ENCODE peak calls at places on chromosomes 13 and 19, in ten cellular contexts. One of them, this sample, is unnamed.

GRCh38 chr19:9009935-9010651 is at the start of gene MUC16:
- DNase-seq in WTC11: no peak
- DNase-seq in activated CD8-positive, alpha-beta T cell treated with anti-CD3 and anti-CD28 coated beads for 36 hours: no peak
- DNase-seq in NCI-H1930: no peak
- DNase-seq in IMR-90: no peak
- DNase-seq in progenitor cell of endocrine pancreas: no peak
- DNase-seq in stimulated activated CD4-positive, alpha-beta T cell treated with anti-CD3 and anti-CD28 coated beads, Interleukin-1b, Interleukin-23, amount 100 ng/mL, for 24 hours: no peak
- DNase-seq in effector memory CD4-positive, alpha-beta T cell: no peak
- DNase-seq in iris pigment epithelial cell: no peak
- DNase-seq in breast epithelium: no peak
- DNase-seq in this sample: peak

GRCh38 chr13:74134777-74135305 is 637 bp upstream of the KLF12 start:
- DNase-seq in WTC11: peak
- DNase-seq in activated CD8-positive, alpha-beta T cell treated with anti-CD3 and anti-CD28 coated beads for 36 hours: peak
- DNase-seq in NCI-H1930: peak
- DNase-seq in IMR-90: no peak
- DNase-seq in progenitor cell of endocrine pancreas: peak
- DNase-seq in stimulated activated CD4-positive, alpha-beta T cell treated with anti-CD3 and anti-CD28 coated beads, Interleukin-1b, Interleukin-23, amount 100 ng/mL, for 24 hours: peak
- DNase-seq in effector memory CD4-positive, alpha-beta T cell: peak
- DNase-seq in iris pigment epithelial cell: no peak
- DNase-seq in breast epithelium: peak
- DNase-seq in this sample: no peak

GRCh38 chr13:35994131-35994966 is 136.8 kb downstream of the DCLK1 start:
- DNase-seq in WTC11: no peak
- DNase-seq in activated CD8-positive, alpha-beta T cell treated with anti-CD3 and anti-CD28 coated beads for 36 hours: no peak
- DNase-seq in NCI-H1930: peak
- DNase-seq in IMR-90: peak
- DNase-seq in progenitor cell of endocrine pancreas: no peak
- DNase-seq in stimulated activated CD4-positive, alpha-beta T cell treated with anti-CD3 and anti-CD28 coated beads, Interleukin-1b, Interleukin-23, amount 100 ng/mL, for 24 hours: no peak
- DNase-seq in effector memory CD4-positive, alpha-beta T cell: no peak
- DNase-seq in iris pigment epithelial cell: peak
- DNase-seq in breast epithelium: no peak
- DNase-seq in this sample: no peak

GRCh38 chr13:112764028-112764427 is 74.2 kb downstream of the ATP11A start:
- DNase-seq in WTC11: no peak
- DNase-seq in activated CD8-positive, alpha-beta T cell treated with anti-CD3 and anti-CD28 coated beads for 36 hours: no peak
- DNase-seq in NCI-H1930: no peak
- DNase-seq in IMR-90: no peak
- DNase-seq in progenitor cell of endocrine pancreas: no peak
- DNase-seq in stimulated activated CD4-positive, alpha-beta T cell treated with anti-CD3 and anti-CD28 coated beads, Interleukin-1b, Interleukin-23, amount 100 ng/mL, for 24 hours: no peak
- DNase-seq in effector memory CD4-positive, alpha-beta T cell: no peak
- DNase-seq in iris pigment epithelial cell: no peak
- DNase-seq in breast epithelium: no peak
- DNase-seq in this sample: no peak

GRCh38 chr19:28307460-28307859 is 905.5 kb downstream of the UQCRFS1 start:
- DNase-seq in WTC11: no peak
- DNase-seq in activated CD8-positive, alpha-beta T cell treated with anti-CD3 and anti-CD28 coated beads for 36 hours: no peak
- DNase-seq in NCI-H1930: no peak
- DNase-seq in IMR-90: no peak
- DNase-seq in progenitor cell of endocrine pancreas: no peak
- DNase-seq in stimulated activated CD4-positive, alpha-beta T cell treated with anti-CD3 and anti-CD28 coated beads, Interleukin-1b, Interleukin-23, amount 100 ng/mL, for 24 hours: no peak
- DNase-seq in effector memory CD4-positive, alpha-beta T cell: no peak
- DNase-seq in iris pigment epithelial cell: no peak
- DNase-seq in breast epithelium: no peak
- DNase-seq in this sample: no peak

GRCh38 chr13:44474122-44474910 is 100.7 kb downstream of the SERP2 start:
- DNase-seq in WTC11: no peak
- DNase-seq in activated CD8-positive, alpha-beta T cell treated with anti-CD3 and anti-CD28 coated beads for 36 hours: no peak
- DNase-seq in NCI-H1930: no peak
- DNase-seq in IMR-90: peak
- DNase-seq in progenitor cell of endocrine pancreas: no peak
- DNase-seq in stimulated activated CD4-positive, alpha-beta T cell treated with anti-CD3 and anti-CD28 coated beads, Interleukin-1b, Interleukin-23, amount 100 ng/mL, for 24 hours: no peak
- DNase-seq in effector memory CD4-positive, alpha-beta T cell: no peak
- DNase-seq in iris pigment epithelial cell: no peak
- DNase-seq in breast epithelium: no peak
- DNase-seq in this sample: no peak

GRCh38 chr19:40400521-40400920 is 10.5 kb upstream of the HIPK4 start:
- DNase-seq in WTC11: no peak
- DNase-seq in activated CD8-positive, alpha-beta T cell treated with anti-CD3 and anti-CD28 coated beads for 36 hours: no peak
- DNase-seq in NCI-H1930: no peak
- DNase-seq in IMR-90: no peak
- DNase-seq in progenitor cell of endocrine pancreas: no peak
- DNase-seq in stimulated activated CD4-positive, alpha-beta T cell treated with anti-CD3 and anti-CD28 coated beads, Interleukin-1b, Interleukin-23, amount 100 ng/mL, for 24 hours: no peak
- DNase-seq in effector memory CD4-positive, alpha-beta T cell: no peak
- DNase-seq in iris pigment epithelial cell: no peak
- DNase-seq in breast epithelium: no peak
- DNase-seq in this sample: no peak

GRCh38 chr19:45096700-45097099 is 3.7 kb downstream of the PPP1R37 start:
- DNase-seq in WTC11: no peak
- DNase-seq in activated CD8-positive, alpha-beta T cell treated with anti-CD3 and anti-CD28 coated beads for 36 hours: no peak
- DNase-seq in NCI-H1930: no peak
- DNase-seq in IMR-90: no peak
- DNase-seq in progenitor cell of endocrine pancreas: no peak
- DNase-seq in stimulated activated CD4-positive, alpha-beta T cell treated with anti-CD3 and anti-CD28 coated beads, Interleukin-1b, Interleukin-23, amount 100 ng/mL, for 24 hours: no peak
- DNase-seq in effector memory CD4-positive, alpha-beta T cell: no peak
- DNase-seq in iris pigment epithelial cell: no peak
- DNase-seq in breast epithelium: no peak
- DNase-seq in this sample: no peak

GRCh38 chr13:32086366-32086765 is 54.8 kb downstream of the FRY start:
- DNase-seq in WTC11: no peak
- DNase-seq in activated CD8-positive, alpha-beta T cell treated with anti-CD3 and anti-CD28 coated beads for 36 hours: no peak
- DNase-seq in NCI-H1930: no peak
- DNase-seq in IMR-90: peak
- DNase-seq in progenitor cell of endocrine pancreas: no peak
- DNase-seq in stimulated activated CD4-positive, alpha-beta T cell treated with anti-CD3 and anti-CD28 coated beads, Interleukin-1b, Interleukin-23, amount 100 ng/mL, for 24 hours: no peak
- DNase-seq in effector memory CD4-positive, alpha-beta T cell: no peak
- DNase-seq in iris pigment epithelial cell: no peak
- DNase-seq in breast epithelium: no peak
- DNase-seq in this sample: no peak

GRCh38 chr19:31674503-31675186 is 325.4 kb upstream of the TSHZ3 start:
- DNase-seq in WTC11: no peak
- DNase-seq in activated CD8-positive, alpha-beta T cell treated with anti-CD3 and anti-CD28 coated beads for 36 hours: no peak
- DNase-seq in NCI-H1930: no peak
- DNase-seq in IMR-90: peak
- DNase-seq in progenitor cell of endocrine pancreas: no peak
- DNase-seq in stimulated activated CD4-positive, alpha-beta T cell treated with anti-CD3 and anti-CD28 coated beads, Interleukin-1b, Interleukin-23, amount 100 ng/mL, for 24 hours: no peak
- DNase-seq in effector memory CD4-positive, alpha-beta T cell: no peak
- DNase-seq in iris pigment epithelial cell: no peak
- DNase-seq in breast epithelium: no peak
- DNase-seq in this sample: no peak

GRCh38 chr19:39563408-39563807 is 23.4 kb upstream of the EID2 start:
- DNase-seq in WTC11: no peak
- DNase-seq in activated CD8-positive, alpha-beta T cell treated with anti-CD3 and anti-CD28 coated beads for 36 hours: no peak
- DNase-seq in NCI-H1930: no peak
- DNase-seq in IMR-90: peak
- DNase-seq in progenitor cell of endocrine pancreas: no peak
- DNase-seq in stimulated activated CD4-positive, alpha-beta T cell treated with anti-CD3 and anti-CD28 coated beads, Interleukin-1b, Interleukin-23, amount 100 ng/mL, for 24 hours: no peak
- DNase-seq in effector memory CD4-positive, alpha-beta T cell: no peak
- DNase-seq in iris pigment epithelial cell: peak
- DNase-seq in breast epithelium: no peak
- DNase-seq in this sample: no peak

GRCh38 chr13:59806801-59807200 is 356.9 kb downstream of the DIAPH3 start:
- DNase-seq in WTC11: no peak
- DNase-seq in activated CD8-positive, alpha-beta T cell treated with anti-CD3 and anti-CD28 coated beads for 36 hours: no peak
- DNase-seq in NCI-H1930: no peak
- DNase-seq in IMR-90: no peak
- DNase-seq in progenitor cell of endocrine pancreas: no peak
- DNase-seq in stimulated activated CD4-positive, alpha-beta T cell treated with anti-CD3 and anti-CD28 coated beads, Interleukin-1b, Interleukin-23, amount 100 ng/mL, for 24 hours: no peak
- DNase-seq in effector memory CD4-positive, alpha-beta T cell: no peak
- DNase-seq in iris pigment epithelial cell: no peak
- DNase-seq in breast epithelium: no peak
- DNase-seq in this sample: no peak

GRCh38 chr19:50492303-50493052 is 15.8 kb upstream of the GARIN5A start:
- DNase-seq in WTC11: no peak
- DNase-seq in activated CD8-positive, alpha-beta T cell treated with anti-CD3 and anti-CD28 coated beads for 36 hours: peak
- DNase-seq in NCI-H1930: no peak
- DNase-seq in IMR-90: no peak
- DNase-seq in progenitor cell of endocrine pancreas: no peak
- DNase-seq in stimulated activated CD4-positive, alpha-beta T cell treated with anti-CD3 and anti-CD28 coated beads, Interleukin-1b, Interleukin-23, amount 100 ng/mL, for 24 hours: no peak
- DNase-seq in effector memory CD4-positive, alpha-beta T cell: no peak
- DNase-seq in iris pigment epithelial cell: no peak
- DNase-seq in breast epithelium: no peak
- DNase-seq in this sample: peak

GRCh38 chr19:50321831-50322230 is 7.3 kb downstream of the KCNC3 start:
- DNase-seq in WTC11: no peak
- DNase-seq in activated CD8-positive, alpha-beta T cell treated with anti-CD3 and anti-CD28 coated beads for 36 hours: no peak
- DNase-seq in NCI-H1930: no peak
- DNase-seq in IMR-90: no peak
- DNase-seq in progenitor cell of endocrine pancreas: no peak
- DNase-seq in stimulated activated CD4-positive, alpha-beta T cell treated with anti-CD3 and anti-CD28 coated beads, Interleukin-1b, Interleukin-23, amount 100 ng/mL, for 24 hours: no peak
- DNase-seq in effector memory CD4-positive, alpha-beta T cell: no peak
- DNase-seq in iris pigment epithelial cell: no peak
- DNase-seq in breast epithelium: no peak
- DNase-seq in this sample: no peak

GRCh38 chr19:50551713-50552187 is 16.5 kb downstream of the LRRC4B start:
- DNase-seq in WTC11: no peak
- DNase-seq in activated CD8-positive, alpha-beta T cell treated with anti-CD3 and anti-CD28 coated beads for 36 hours: no peak
- DNase-seq in NCI-H1930: no peak
- DNase-seq in IMR-90: no peak
- DNase-seq in progenitor cell of endocrine pancreas: no peak
- DNase-seq in stimulated activated CD4-positive, alpha-beta T cell treated with anti-CD3 and anti-CD28 coated beads, Interleukin-1b, Interleukin-23, amount 100 ng/mL, for 24 hours: no peak
- DNase-seq in effector memory CD4-positive, alpha-beta T cell: no peak
- DNase-seq in iris pigment epithelial cell: no peak
- DNase-seq in breast epithelium: no peak
- DNase-seq in this sample: no peak

GRCh38 chr19:33333615-33334014 is 31.3 kb upstream of the CEBPA start:
- DNase-seq in WTC11: no peak
- DNase-seq in activated CD8-positive, alpha-beta T cell treated with anti-CD3 and anti-CD28 coated beads for 36 hours: no peak
- DNase-seq in NCI-H1930: no peak
- DNase-seq in IMR-90: no peak
- DNase-seq in progenitor cell of endocrine pancreas: no peak
- DNase-seq in stimulated activated CD4-positive, alpha-beta T cell treated with anti-CD3 and anti-CD28 coated beads, Interleukin-1b, Interleukin-23, amount 100 ng/mL, for 24 hours: no peak
- DNase-seq in effector memory CD4-positive, alpha-beta T cell: no peak
- DNase-seq in iris pigment epithelial cell: no peak
- DNase-seq in breast epithelium: no peak
- DNase-seq in this sample: no peak

GRCh38 chr19:47156861-47157454 is 26.3 kb downstream of the SAE1 start:
- DNase-seq in WTC11: no peak
- DNase-seq in activated CD8-positive, alpha-beta T cell treated with anti-CD3 and anti-CD28 coated beads for 36 hours: peak
- DNase-seq in NCI-H1930: no peak
- DNase-seq in IMR-90: no peak
- DNase-seq in progenitor cell of endocrine pancreas: no peak
- DNase-seq in stimulated activated CD4-positive, alpha-beta T cell treated with anti-CD3 and anti-CD28 coated beads, Interleukin-1b, Interleukin-23, amount 100 ng/mL, for 24 hours: no peak
- DNase-seq in effector memory CD4-positive, alpha-beta T cell: no peak
- DNase-seq in iris pigment epithelial cell: no peak
- DNase-seq in breast epithelium: no peak
- DNase-seq in this sample: no peak

GRCh38 chr13:114285166-114285808 is 3.9 kb downstream of the UPF3A start:
- DNase-seq in WTC11: no peak
- DNase-seq in activated CD8-positive, alpha-beta T cell treated with anti-CD3 and anti-CD28 coated beads for 36 hours: no peak
- DNase-seq in NCI-H1930: no peak
- DNase-seq in IMR-90: peak
- DNase-seq in progenitor cell of endocrine pancreas: no peak
- DNase-seq in stimulated activated CD4-positive, alpha-beta T cell treated with anti-CD3 and anti-CD28 coated beads, Interleukin-1b, Interleukin-23, amount 100 ng/mL, for 24 hours: no peak
- DNase-seq in effector memory CD4-positive, alpha-beta T cell: no peak
- DNase-seq in iris pigment epithelial cell: peak
- DNase-seq in breast epithelium: no peak
- DNase-seq in this sample: no peak

GRCh38 chr19:2168619-2169424 is 5.1 kb downstream of the DOT1L start:
- DNase-seq in WTC11: no peak
- DNase-seq in activated CD8-positive, alpha-beta T cell treated with anti-CD3 and anti-CD28 coated beads for 36 hours: peak
- DNase-seq in NCI-H1930: no peak
- DNase-seq in IMR-90: peak
- DNase-seq in progenitor cell of endocrine pancreas: peak
- DNase-seq in stimulated activated CD4-positive, alpha-beta T cell treated with anti-CD3 and anti-CD28 coated beads, Interleukin-1b, Interleukin-23, amount 100 ng/mL, for 24 hours: no peak
- DNase-seq in effector memory CD4-positive, alpha-beta T cell: peak
- DNase-seq in iris pigment epithelial cell: peak
- DNase-seq in breast epithelium: peak
- DNase-seq in this sample: peak

GRCh38 chr13:27977476-27978300 is 8.6 kb upstream of the CDX2 start:
- DNase-seq in WTC11: peak
- DNase-seq in activated CD8-positive, alpha-beta T cell treated with anti-CD3 and anti-CD28 coated beads for 36 hours: no peak
- DNase-seq in NCI-H1930: no peak
- DNase-seq in IMR-90: no peak
- DNase-seq in progenitor cell of endocrine pancreas: no peak
- DNase-seq in stimulated activated CD4-positive, alpha-beta T cell treated with anti-CD3 and anti-CD28 coated beads, Interleukin-1b, Interleukin-23, amount 100 ng/mL, for 24 hours: no peak
- DNase-seq in effector memory CD4-positive, alpha-beta T cell: no peak
- DNase-seq in iris pigment epithelial cell: no peak
- DNase-seq in breast epithelium: no peak
- DNase-seq in this sample: peak

GRCh38 chr19:1284293-1284978 is 1.2 kb upstream of the EFNA2 start:
- DNase-seq in WTC11: no peak
- DNase-seq in activated CD8-positive, alpha-beta T cell treated with anti-CD3 and anti-CD28 coated beads for 36 hours: no peak
- DNase-seq in NCI-H1930: no peak
- DNase-seq in IMR-90: no peak
- DNase-seq in progenitor cell of endocrine pancreas: no peak
- DNase-seq in stimulated activated CD4-positive, alpha-beta T cell treated with anti-CD3 and anti-CD28 coated beads, Interleukin-1b, Interleukin-23, amount 100 ng/mL, for 24 hours: no peak
- DNase-seq in effector memory CD4-positive, alpha-beta T cell: no peak
- DNase-seq in iris pigment epithelial cell: no peak
- DNase-seq in breast epithelium: no peak
- DNase-seq in this sample: no peak

GRCh38 chr13:108662528-108662927 is 33.1 kb downstream of the MYO16 start:
- DNase-seq in WTC11: no peak
- DNase-seq in activated CD8-positive, alpha-beta T cell treated with anti-CD3 and anti-CD28 coated beads for 36 hours: no peak
- DNase-seq in NCI-H1930: no peak
- DNase-seq in IMR-90: no peak
- DNase-seq in progenitor cell of endocrine pancreas: no peak
- DNase-seq in stimulated activated CD4-positive, alpha-beta T cell treated with anti-CD3 and anti-CD28 coated beads, Interleukin-1b, Interleukin-23, amount 100 ng/mL, for 24 hours: no peak
- DNase-seq in effector memory CD4-positive, alpha-beta T cell: no peak
- DNase-seq in iris pigment epithelial cell: no peak
- DNase-seq in breast epithelium: no peak
- DNase-seq in this sample: no peak

GRCh38 chr13:31982540-31982939 is 49.0 kb upstream of the FRY start:
- DNase-seq in WTC11: no peak
- DNase-seq in activated CD8-positive, alpha-beta T cell treated with anti-CD3 and anti-CD28 coated beads for 36 hours: peak
- DNase-seq in NCI-H1930: peak
- DNase-seq in IMR-90: peak
- DNase-seq in progenitor cell of endocrine pancreas: no peak
- DNase-seq in stimulated activated CD4-positive, alpha-beta T cell treated with anti-CD3 and anti-CD28 coated beads, Interleukin-1b, Interleukin-23, amount 100 ng/mL, for 24 hours: no peak
- DNase-seq in effector memory CD4-positive, alpha-beta T cell: no peak
- DNase-seq in iris pigment epithelial cell: peak
- DNase-seq in breast epithelium: peak
- DNase-seq in this sample: no peak

GRCh38 chr19:52786078-52786463 is 520 bp downstream of the ZNF600 start:
- DNase-seq in WTC11: peak
- DNase-seq in activated CD8-positive, alpha-beta T cell treated with anti-CD3 and anti-CD28 coated beads for 36 hours: peak
- DNase-seq in NCI-H1930: no peak
- DNase-seq in IMR-90: no peak
- DNase-seq in progenitor cell of endocrine pancreas: peak
- DNase-seq in stimulated activated CD4-positive, alpha-beta T cell treated with anti-CD3 and anti-CD28 coated beads, Interleukin-1b, Interleukin-23, amount 100 ng/mL, for 24 hours: no peak
- DNase-seq in effector memory CD4-positive, alpha-beta T cell: no peak
- DNase-seq in iris pigment epithelial cell: peak
- DNase-seq in breast epithelium: no peak
- DNase-seq in this sample: no peak

GRCh38 chr19:49064029-49064629 is 489 bp downstream of the NTF4 start:
- DNase-seq in WTC11: peak
- DNase-seq in activated CD8-positive, alpha-beta T cell treated with anti-CD3 and anti-CD28 coated beads for 36 hours: no peak
- DNase-seq in NCI-H1930: no peak
- DNase-seq in IMR-90: no peak
- DNase-seq in progenitor cell of endocrine pancreas: no peak
- DNase-seq in stimulated activated CD4-positive, alpha-beta T cell treated with anti-CD3 and anti-CD28 coated beads, Interleukin-1b, Interleukin-23, amount 100 ng/mL, for 24 hours: no peak
- DNase-seq in effector memory CD4-positive, alpha-beta T cell: no peak
- DNase-seq in iris pigment epithelial cell: no peak
- DNase-seq in breast epithelium: no peak
- DNase-seq in this sample: peak

GRCh38 chr13:77533875-77534788 is 1.4 kb upstream of the SCEL start:
- DNase-seq in WTC11: no peak
- DNase-seq in activated CD8-positive, alpha-beta T cell treated with anti-CD3 and anti-CD28 coated beads for 36 hours: peak
- DNase-seq in NCI-H1930: no peak
- DNase-seq in IMR-90: no peak
- DNase-seq in progenitor cell of endocrine pancreas: no peak
- DNase-seq in stimulated activated CD4-positive, alpha-beta T cell treated with anti-CD3 and anti-CD28 coated beads, Interleukin-1b, Interleukin-23, amount 100 ng/mL, for 24 hours: no peak
- DNase-seq in effector memory CD4-positive, alpha-beta T cell: no peak
- DNase-seq in iris pigment epithelial cell: peak
- DNase-seq in breast epithelium: no peak
- DNase-seq in this sample: no peak

GRCh38 chr13:25625361-25625760 is 253.6 kb downstream of the ATP8A2 start:
- DNase-seq in WTC11: no peak
- DNase-seq in activated CD8-positive, alpha-beta T cell treated with anti-CD3 and anti-CD28 coated beads for 36 hours: no peak
- DNase-seq in NCI-H1930: no peak
- DNase-seq in IMR-90: no peak
- DNase-seq in progenitor cell of endocrine pancreas: no peak
- DNase-seq in stimulated activated CD4-positive, alpha-beta T cell treated with anti-CD3 and anti-CD28 coated beads, Interleukin-1b, Interleukin-23, amount 100 ng/mL, for 24 hours: no peak
- DNase-seq in effector memory CD4-positive, alpha-beta T cell: no peak
- DNase-seq in iris pigment epithelial cell: no peak
- DNase-seq in breast epithelium: no peak
- DNase-seq in this sample: no peak

GRCh38 chr13:44726777-44727176 is 150.6 kb upstream of the TSC22D1 start:
- DNase-seq in WTC11: no peak
- DNase-seq in activated CD8-positive, alpha-beta T cell treated with anti-CD3 and anti-CD28 coated beads for 36 hours: no peak
- DNase-seq in NCI-H1930: no peak
- DNase-seq in IMR-90: no peak
- DNase-seq in progenitor cell of endocrine pancreas: no peak
- DNase-seq in stimulated activated CD4-positive, alpha-beta T cell treated with anti-CD3 and anti-CD28 coated beads, Interleukin-1b, Interleukin-23, amount 100 ng/mL, for 24 hours: no peak
- DNase-seq in effector memory CD4-positive, alpha-beta T cell: no peak
- DNase-seq in iris pigment epithelial cell: no peak
- DNase-seq in breast epithelium: no peak
- DNase-seq in this sample: no peak

This sample was measured in H9.